ENCODE peak calls at places on chromosomes 7 and 10, in ten cellular contexts. S is sigmoid colon, A is H1, X is HCT116, P is K562, F is breast epithelium, M is vagina, U is prostate gland, T is endothelial cell of umbilical vein, K is stomach. H is an unnamed sample. For H3K4me1, the result is how much of the 10 kb centered on the place peaks cover.

GRCh38 chr10:73480158-73480557 is 15.7 kb downstream of the PPP3CB start:
- DNase-seq in U (no peak), A (no peak), M (no peak), P (no peak), X (no peak), F (no peak), T (peak), K (no peak), S (no peak), H (no peak)

GRCh38 chr10:652226-652625 is 37.2 kb downstream of the DIP2C start:
- DNase-seq in A (no peak), F (no peak), X (no peak), T (no peak), K (no peak), U (no peak), M (peak), S (peak), P (no peak), H (no peak)

GRCh38 chr7:149772236-149772820 is 1.1 kb downstream of the ZNF467 start:
- DNase-seq in T (no peak), U (no peak), M (no peak), X (no peak), A (no peak), P (peak), S (no peak), F (no peak), K (no peak), H (peak)

GRCh38 chr7:16993543-16993942 is 111.8 kb upstream of the AGR3 start:
- DNase-seq in S (no peak), U (no peak), T (no peak), X (no peak), K (no peak), F (no peak), A (no peak), P (no peak), M (no peak), H (no peak)

GRCh38 chr10:84360634-84361365 is 32.4 kb downstream of the CCSER2 start:
- DNase-seq in A (no peak), P (no peak), K (no peak), T (peak), U (no peak), X (no peak), S (no peak), M (no peak), F (no peak), H (no peak)

GRCh38 chr7:144027974-144028373 is 20.8 kb upstream of the OR2A5 start:
- DNase-seq in X (no peak), M (no peak), A (no peak), F (no peak), P (no peak), S (no peak), T (peak), U (no peak), K (no peak), H (no peak)

GRCh38 chr7:16450366-16450765 is 15.2 kb downstream of the SOSTDC1 start:
- DNase-seq in P (no peak), F (no peak), U (no peak), S (no peak), T (no peak), X (no peak), K (no peak), M (no peak), A (no peak), H (no peak)

GRCh38 chr7:38190010-38190409 is 12.0 kb downstream of the STARD3NL start:
- DNase-seq in U (no peak), K (no peak), S (no peak), T (no peak), A (no peak), M (no peak), F (no peak), P (no peak), X (no peak), H (no peak)

GRCh38 chr7:27198138-27198841 is 1.6 kb downstream of the HOXA13 start:
- DNase-seq in U (peak), F (no peak), M (no peak), A (no peak), P (no peak), S (no peak), K (no peak), T (no peak), X (no peak), H (no peak)

GRCh38 chr7:157007470-157008066 is 2.9 kb downstream of the MNX1 start:
- DNase-seq in T (no peak), F (no peak), K (peak), S (no peak), P (no peak), X (no peak), M (no peak), U (no peak), A (no peak), H (no peak)

GRCh38 chr10:103733002-103733419 is 122.4 kb downstream of the SH3PXD2A start:
- DNase-seq in X (no peak), P (no peak), T (peak), U (no peak), K (no peak), M (no peak), S (no peak), A (no peak), F (no peak), H (no peak)

GRCh38 chr10:29600821-29601220 is 34.0 kb downstream of the SVIL start:
- DNase-seq in X (no peak), S (no peak), U (no peak), M (no peak), T (no peak), P (no peak), A (no peak), K (no peak), F (peak), H (no peak)

GRCh38 chr10:100209303-100209702 is 20.1 kb downstream of the CHUK start:
- DNase-seq in P (no peak), S (no peak), A (no peak), M (no peak), T (no peak), X (no peak), U (no peak), F (no peak), K (no peak), H (no peak)

GRCh38 chr7:95411666-95412065 is 15.5 kb upstream of the PON3 start:
- DNase-seq in K (no peak), P (no peak), F (no peak), U (no peak), X (no peak), T (no peak), M (no peak), A (no peak), S (no peak), H (no peak)

GRCh38 chr10:34156781-34157425 is 658.2 kb downstream of the PARD3 start:
- DNase-seq in A (no peak), X (no peak), P (no peak), K (no peak), U (peak), F (peak), S (no peak), M (no peak), T (no peak), H (no peak)

GRCh38 chr10:114458955-114459354 is 54.7 kb upstream of the AFAP1L2 start:
- DNase-seq in A (peak), U (no peak), M (no peak), T (peak), P (peak), X (peak), S (peak), F (no peak), K (peak), H (peak)

GRCh38 chr10:29648114-29648982 is 13.6 kb upstream of the SVIL start:
- DNase-seq in T (peak), M (no peak), P (no peak), A (no peak), K (peak), S (no peak), U (no peak), F (no peak), X (no peak), H (no peak)

GRCh38 chr7:136018104-136018503 is 40.9 kb upstream of the MTPN start:
- DNase-seq in F (no peak), X (no peak), P (no peak), T (no peak), A (no peak), K (no peak), M (no peak), S (no peak), U (no peak), H (no peak)

GRCh38 chr10:101453791-101454718 is 100.1 kb downstream of the BTRC start:
- DNase-seq in P (no peak), A (no peak), T (no peak), S (no peak), F (no peak), M (no peak), K (no peak), X (no peak), U (no peak), H (no peak)

GRCh38 chr10:88408111-88408510 is 175.0 kb downstream of the RNLS start:
- DNase-seq in T (no peak), K (no peak), P (no peak), F (no peak), A (no peak), U (no peak), S (no peak), X (no peak), M (no peak), H (no peak)

GRCh38 chr10:789831-790701 is 100.6 kb upstream of the DIP2C start:
- DNase-seq in M (peak), F (no peak), A (no peak), T (no peak), U (no peak), X (no peak), S (peak), K (peak), P (no peak), H (no peak)

GRCh38 chr10:71357792-71358265 is 38.8 kb downstream of the SLC29A3 start:
- DNase-seq in S (no peak), P (peak), T (no peak), U (no peak), X (no peak), M (no peak), F (no peak), K (no peak), A (no peak), H (no peak)

GRCh38 chr10:59173414-59173813 is 3.0 kb upstream of the PHYHIPL start:
- DNase-seq in A (no peak), K (no peak), M (no peak), T (no peak), P (no peak), X (no peak), S (no peak), U (peak), F (no peak), H (no peak)

GRCh38 chr7:108291791-108292440 is 161.8 kb upstream of the LAMB4 start:
- DNase-seq in U (no peak), K (no peak), M (no peak), A (no peak), X (no peak), T (no peak), S (no peak), P (no peak), F (no peak), H (no peak)

GRCh38 chr7:157529768-157530560 is 193.2 kb downstream of the DNAJB6 start:
- DNase-seq in U (no peak), M (no peak), F (peak), X (no peak), A (no peak), K (peak), T (no peak), P (no peak), S (no peak), H (peak)

GRCh38 chr7:124575181-124575580 is 190.4 kb downstream of the GPR37 start:
- DNase-seq in X (no peak), T (no peak), K (no peak), S (no peak), A (no peak), U (no peak), F (no peak), M (no peak), P (no peak), H (no peak)

GRCh38 chr10:51800725-51801455 is 101.5 kb upstream of the CSTF2T start:
- DNase-seq in S (no peak), P (no peak), M (no peak), U (no peak), F (no peak), T (no peak), A (no peak), X (no peak), K (no peak), H (no peak)

GRCh38 chr10:5525581-5526271 is 965 bp downstream of the CALML3 start:
- DNase-seq in X (no peak), S (peak), U (no peak), F (no peak), P (no peak), T (no peak), A (no peak), M (no peak), K (peak), H (peak)

GRCh38 chr10:58967551-58968418 is 208.7 kb upstream of the PHYHIPL start:
- DNase-seq in M (no peak), P (no peak), S (no peak), X (no peak), F (peak), U (peak), T (no peak), K (peak), A (peak), H (no peak)

GRCh38 chr10:100982916-100983830 is 4.1 kb downstream of the MRPL43 start:
- DNase-seq in U (no peak), T (no peak), A (no peak), F (no peak), S (peak), M (no peak), P (no peak), K (peak), X (no peak), H (peak)

GRCh38 chr7:154928136-154929005 is 74.6 kb downstream of the PAXIP1 start:
- DNase-seq in F (peak), K (peak), S (no peak), A (no peak), X (peak), M (no peak), P (peak), U (peak), T (peak), H (peak)

GRCh38 chr7:143287935-143288826 is at the start of gene CASP2:
- DNase-seq in F (peak), M (no peak), A (peak), K (peak), P (peak), T (peak), U (peak), S (peak), X (peak), H (peak)

GRCh38 chr10:77458986-77459590 is 178.5 kb downstream of the KCNMA1 start:
- DNase-seq in M (no peak), T (no peak), A (no peak), P (no peak), F (no peak), U (no peak), K (no peak), S (no peak), X (no peak), H (no peak)

GRCh38 chr10:4034907-4035581 is 250.0 kb upstream of the KLF6 start:
- DNase-seq in F (no peak), X (no peak), P (no peak), U (no peak), T (peak), A (no peak), S (no peak), K (no peak), M (no peak), H (no peak)

GRCh38 chr10:69898524-69898923 is 96.8 kb downstream of the COL13A1 start:
- DNase-seq in F (no peak), T (no peak), X (no peak), M (no peak), A (no peak), K (no peak), S (no peak), P (no peak), U (no peak), H (no peak)

GRCh38 chr10:69898941-69899340 is 97.2 kb downstream of the COL13A1 start:
- DNase-seq in S (no peak), T (no peak), M (no peak), F (no peak), U (no peak), X (no peak), K (no peak), P (no peak), A (no peak), H (no peak)

GRCh38 chr10:69897417-69897816 is 95.7 kb downstream of the COL13A1 start:
- DNase-seq in K (no peak), A (no peak), P (no peak), S (no peak), M (no peak), U (no peak), T (no peak), F (no peak), X (no peak), H (peak)

GRCh38 chr10:69895759-69896158 is 94.1 kb downstream of the COL13A1 start:
- DNase-seq in M (no peak), A (no peak), T (no peak), K (no peak), P (no peak), S (no peak), X (no peak), U (no peak), F (no peak), H (no peak)

GRCh38 chr10:69896601-69897000 is 94.9 kb downstream of the COL13A1 start:
- DNase-seq in X (no peak), K (no peak), S (no peak), F (no peak), U (no peak), P (no peak), M (no peak), A (no peak), T (no peak), H (peak)
- H3K4me3 ChIP-seq in X (no peak), K (no peak), S (no peak), F (no peak), U (no peak), P (no peak), M (no peak), A (no peak), T (no peak), H (no peak)

GRCh38 chr7:152583006-152583405 is 92.9 kb downstream of the XRCC2 start:
- DNase-seq in X (no peak), S (peak), M (no peak), K (no peak), P (no peak), F (no peak), U (no peak), A (no peak), T (no peak), H (peak)
- H3K4me1 ChIP-seq in X (under half), S (under half), M (under half), K (under half), P (under half), F (under half), U (under half), A (under half), T (under half), H (under half)

DNA sequence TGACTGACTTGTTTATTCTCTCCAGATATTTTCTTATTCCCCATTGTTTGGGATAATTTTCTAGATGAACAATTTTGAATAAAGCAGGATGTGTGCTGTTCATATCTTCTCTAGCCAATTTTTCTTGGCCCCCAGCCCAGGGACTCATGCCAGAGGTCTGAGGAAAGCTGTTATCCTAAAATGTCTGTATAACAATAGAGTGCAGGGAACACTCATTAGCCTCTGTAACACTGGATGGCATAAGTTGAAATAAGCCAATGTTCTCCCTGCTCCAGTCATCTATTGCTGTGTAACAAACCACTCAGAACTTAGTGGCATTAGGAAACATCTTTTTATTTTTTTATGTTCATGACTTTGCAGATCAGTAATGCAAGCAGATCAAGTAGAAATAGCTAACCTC is 121.7 kb upstream of the TRIM24 start:
- DNase-seq in X (no peak), T (peak), U (no peak), K (peak), S (peak), F (peak), P (no peak), M (no peak), A (no peak), H (no peak)
- TF ChIP-seq POLR2AphosphoS5 in X (no peak), T (peak), U (no peak), K (no peak), S (no peak), F (no peak), P (no peak), M (no peak), A (no peak), H (no peak)

DNA sequence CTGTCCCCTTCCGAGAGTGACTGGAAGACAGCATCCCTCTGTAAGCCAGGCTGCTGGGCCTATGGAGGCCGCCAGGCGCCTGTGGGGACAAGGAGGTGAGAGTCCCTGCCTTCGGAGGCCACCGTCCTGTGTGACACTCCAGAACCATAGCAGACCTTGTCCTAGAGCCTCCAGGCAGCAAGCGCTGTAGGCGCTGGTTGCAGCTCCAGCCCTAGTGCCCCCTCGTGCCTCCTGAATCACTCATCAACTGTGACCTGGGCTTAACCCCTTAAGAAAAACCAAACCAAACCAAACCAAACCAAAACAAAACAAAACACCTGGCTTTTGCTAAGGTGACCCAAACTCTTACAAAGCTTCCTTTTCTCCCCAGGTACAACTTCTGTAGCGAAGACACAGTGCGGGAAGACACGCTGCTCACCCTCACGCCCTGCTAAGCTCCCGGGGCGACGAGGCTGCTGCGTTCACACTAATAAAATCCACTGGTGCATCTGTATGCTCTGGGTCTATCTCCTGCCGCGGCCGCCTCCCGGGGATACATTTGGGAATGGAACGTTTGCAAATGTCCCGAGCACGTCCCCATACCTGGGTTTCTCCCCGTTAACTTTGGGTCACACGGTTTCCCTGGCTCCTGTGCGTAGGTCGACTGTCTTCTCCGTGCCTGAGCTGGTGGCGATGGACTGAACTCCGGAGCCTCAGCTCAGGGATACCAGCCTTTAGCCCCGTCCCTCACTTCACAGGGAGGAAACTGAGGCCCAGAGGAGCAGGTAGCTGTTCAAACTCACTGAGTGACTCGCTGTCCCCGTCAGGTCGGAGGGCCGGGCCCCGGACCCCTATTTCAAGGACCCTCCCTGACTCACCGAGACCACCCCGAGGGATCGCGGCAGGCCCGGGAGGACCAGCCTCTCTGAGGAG is 11.8 kb upstream of the PNLIPRP2 start:
- DNase-seq in P (no peak), U (no peak), A (no peak), F (no peak), K (no peak), X (no peak), M (no peak), T (no peak), S (no peak), H (no peak)
- H3K4me3 ChIP-seq in P (peak), U (no peak), A (peak), F (no peak), K (peak), X (no peak), M (peak), T (no peak), S (peak), H (peak)

GRCh38 chr7:47405921-47406765 is 175.8 kb downstream of the TNS3 start:
- DNase-seq in K (peak), M (no peak), S (peak), P (no peak), A (no peak), F (peak), U (peak), X (no peak), T (peak), H (no peak)
- H3K4me1 ChIP-seq in K (half or more), M (under half), S (half or more), P (under half), A (under half), F (under half), U (under half), X (under half), T (under half), H (under half)

H was measured in spleen.